ENCODE peak calls at places on chromosomes 6 and 20, in six cellular contexts. E is fibroblast of lung, H is ovary, A is heart right ventricle, F is neuronal stem cell, N is kidney. Y is an unnamed sample.
A peak's percentile ranks its signal among the peaks of the same experiment; 100 is the strongest.

GRCh38 chr20:15708984-15709598 is 864.2 kb downstream of the KIF16B start:
- DNase-seq in E (peak; percentile 9), H (no peak), A (peak; percentile 8), F (no peak), N (peak; percentile 64), Y (peak; percentile 36)

GRCh38 chr20:63330940-63331339 is 30.2 kb downstream of the CHRNA4 start:
- DNase-seq in E (no peak), H (no peak), A (no peak), F (no peak), N (peak; percentile 42), Y (peak; percentile 16)

GRCh38 chr6:292506-293184 is 358 bp downstream of the DUSP22 start:
- DNase-seq in E (peak; percentile 38), H (peak; percentile 73), A (peak; percentile 72), F (peak; percentile 49), N (peak; percentile 94), Y (peak; percentile 91)

GRCh38 chr6:137465378-137466009 is 28.7 kb downstream of the OLIG3 start:
- DNase-seq in E (no peak), H (no peak), A (no peak), F (no peak), N (no peak), Y (no peak)

GRCh38 chr6:159985296-159985940 is 16.5 kb downstream of the IGF2R start:
- DNase-seq in E (no peak), H (no peak), A (no peak), F (no peak), N (no peak), Y (no peak)

GRCh38 chr6:16511723-16512584 is 249.3 kb downstream of the ATXN1 start:
- DNase-seq in E (no peak), H (no peak), A (no peak), F (no peak), N (no peak), Y (no peak)

GRCh38 chr6:112466378-112467151 is 119.4 kb downstream of the RFPL4B start:
- DNase-seq in E (peak; percentile 26), H (no peak), A (no peak), F (no peak), N (no peak), Y (no peak)

GRCh38 chr20:4051413-4052138 is 36.2 kb upstream of the RNF24 start:
- DNase-seq in E (no peak), H (no peak), A (no peak), F (no peak), N (no peak), Y (no peak)

GRCh38 chr6:138523347-138524210 is 24.3 kb upstream of the NHSL1 start:
- DNase-seq in E (no peak), H (no peak), A (no peak), F (no peak), N (no peak), Y (no peak)

GRCh38 chr6:55825402-55826051 is 49.9 kb downstream of the BMP5 start:
- DNase-seq in E (peak; percentile 67), H (no peak), A (peak; percentile 12), F (peak; percentile 24), N (no peak), Y (no peak)

GRCh38 chr6:106546322-106547052 is 82.8 kb downstream of the RTN4IP1 start:
- DNase-seq in E (peak; percentile 72), H (no peak), A (no peak), F (no peak), N (no peak), Y (no peak)

GRCh38 chr20:48526936-48527335 is 300.9 kb downstream of the PREX1 start:
- DNase-seq in E (no peak), H (no peak), A (no peak), F (no peak), N (no peak), Y (no peak)

GRCh38 chr6:38095054-38095453 is 275.5 kb downstream of the ZFAND3 start:
- DNase-seq in E (peak; percentile 73), H (no peak), A (no peak), F (no peak), N (no peak), Y (no peak)

GRCh38 chr6:161228911-161229591 is 44.8 kb downstream of the AGPAT4 start:
- DNase-seq in E (peak; percentile 86), H (no peak), A (no peak), F (peak; percentile 17), N (no peak), Y (no peak)

GRCh38 chr6:32196682-32197616 is 4.5 kb upstream of the GPSM3 start:
- DNase-seq in E (no peak), H (peak; percentile 71), A (peak; percentile 53), F (no peak), N (peak; percentile 87), Y (peak; percentile 87)

GRCh38 chr6:8236956-8237355 is 134.6 kb upstream of the EEF1E1 start:
- DNase-seq in E (no peak), H (no peak), A (no peak), F (no peak), N (no peak), Y (no peak)

GRCh38 chr6:18488526-18489270 is 101.5 kb downstream of the RNF144B start:
- DNase-seq in E (no peak), H (no peak), A (no peak), F (no peak), N (no peak), Y (no peak)

GRCh38 chr20:3753098-3753497 is 14.5 kb downstream of the ADISSP start:
- DNase-seq in E (peak; percentile 80), H (peak; percentile 68), A (peak; percentile 72), F (peak; percentile 52), N (peak; percentile 56), Y (peak; percentile 64)

GRCh38 chr20:37596890-37597539 is 69.3 kb upstream of the BLCAP start:
- DNase-seq in E (no peak), H (no peak), A (no peak), F (no peak), N (no peak), Y (no peak)

GRCh38 chr6:86511962-86512361 is 425.4 kb upstream of the HTR1E start:
- DNase-seq in E (no peak), H (no peak), A (no peak), F (no peak), N (no peak), Y (no peak)

GRCh38 chr20:6081236-6081635 is 27.4 kb upstream of the LRRN4 start:
- DNase-seq in E (peak; percentile 74), H (no peak), A (no peak), F (no peak), N (no peak), Y (no peak)

GRCh38 chr6:153101461-153101860 is 29.6 kb downstream of the RGS17 start:
- DNase-seq in E (no peak), H (no peak), A (no peak), F (no peak), N (no peak), Y (no peak)

GRCh38 chr6:153106021-153106420 is 25.1 kb downstream of the RGS17 start:
- DNase-seq in E (no peak), H (no peak), A (no peak), F (no peak), N (no peak), Y (no peak)

GRCh38 chr6:153108320-153108719 is 22.8 kb downstream of the RGS17 start:
- DNase-seq in E (peak; percentile 60), H (no peak), A (no peak), F (no peak), N (no peak), Y (no peak)

GRCh38 chr6:153103256-153103655 is 27.8 kb downstream of the RGS17 start:
- DNase-seq in E (no peak), H (no peak), A (peak; percentile 10), F (no peak), N (no peak), Y (peak; percentile 45)

GRCh38 chr6:153104220-153104619 is 26.9 kb downstream of the RGS17 start:
- DNase-seq in E (peak; percentile 25), H (no peak), A (no peak), F (no peak), N (no peak), Y (no peak)
- H3K4me3 ChIP-seq in E (no peak overlapping the region), H (no peak overlapping the region), A (no peak overlapping the region), F (no peak overlapping the region), N (no peak overlapping the region), Y (no peak overlapping the region)

GRCh38 chr6:75204222-75204958 is 1.5 kb downstream of the COL12A1 start:
- DNase-seq in E (peak; percentile 97), H (peak; percentile 90), A (peak; percentile 86), F (peak; percentile 61), N (peak; percentile 89), Y (peak; percentile 79)
- H3K4me1 ChIP-seq in E (peaks cover 12% of the 10 kb centered on the region), H (peaks cover 10% of the 10 kb centered on the region), A (peaks cover 50% of the 10 kb centered on the region), F (peaks cover 5% of the 10 kb centered on the region), N (peaks cover 16% of the 10 kb centered on the region), Y (no peaks in the 10 kb centered on the region)

GRCh38 chr6:47094351-47094925 is 52.3 kb upstream of the ADGRF1 start:
- DNase-seq in E (no peak), H (no peak), A (no peak), F (no peak), N (no peak), Y (no peak)

GRCh38 chr6:47098570-47098993 is 56.5 kb upstream of the ADGRF1 start:
- DNase-seq in E (peak; percentile 89), H (no peak), A (no peak), F (no peak), N (no peak), Y (no peak)

GRCh38 chr6:47096233-47096887 is 54.2 kb upstream of the ADGRF1 start:
- DNase-seq in E (no peak), H (no peak), A (no peak), F (no peak), N (no peak), Y (no peak)

GRCh38 chr6:47093169-47093568 is 51.0 kb upstream of the ADGRF1 start:
- DNase-seq in E (no peak), H (no peak), A (no peak), F (no peak), N (no peak), Y (no peak)

GRCh38 chr6:47097092-47097945 is 55.2 kb upstream of the ADGRF1 start:
- DNase-seq in E (peak; percentile 90), H (peak; percentile 51), A (peak; percentile 75), F (peak; percentile 49), N (no peak), Y (peak; percentile 78)
- H3K27ac ChIP-seq in E (no peak overlapping the region), H (no peak overlapping the region), A (peak overlapping the region; percentile 25), F (no peak overlapping the region), N (no peak overlapping the region), Y (no peak overlapping the region)

DNA sequence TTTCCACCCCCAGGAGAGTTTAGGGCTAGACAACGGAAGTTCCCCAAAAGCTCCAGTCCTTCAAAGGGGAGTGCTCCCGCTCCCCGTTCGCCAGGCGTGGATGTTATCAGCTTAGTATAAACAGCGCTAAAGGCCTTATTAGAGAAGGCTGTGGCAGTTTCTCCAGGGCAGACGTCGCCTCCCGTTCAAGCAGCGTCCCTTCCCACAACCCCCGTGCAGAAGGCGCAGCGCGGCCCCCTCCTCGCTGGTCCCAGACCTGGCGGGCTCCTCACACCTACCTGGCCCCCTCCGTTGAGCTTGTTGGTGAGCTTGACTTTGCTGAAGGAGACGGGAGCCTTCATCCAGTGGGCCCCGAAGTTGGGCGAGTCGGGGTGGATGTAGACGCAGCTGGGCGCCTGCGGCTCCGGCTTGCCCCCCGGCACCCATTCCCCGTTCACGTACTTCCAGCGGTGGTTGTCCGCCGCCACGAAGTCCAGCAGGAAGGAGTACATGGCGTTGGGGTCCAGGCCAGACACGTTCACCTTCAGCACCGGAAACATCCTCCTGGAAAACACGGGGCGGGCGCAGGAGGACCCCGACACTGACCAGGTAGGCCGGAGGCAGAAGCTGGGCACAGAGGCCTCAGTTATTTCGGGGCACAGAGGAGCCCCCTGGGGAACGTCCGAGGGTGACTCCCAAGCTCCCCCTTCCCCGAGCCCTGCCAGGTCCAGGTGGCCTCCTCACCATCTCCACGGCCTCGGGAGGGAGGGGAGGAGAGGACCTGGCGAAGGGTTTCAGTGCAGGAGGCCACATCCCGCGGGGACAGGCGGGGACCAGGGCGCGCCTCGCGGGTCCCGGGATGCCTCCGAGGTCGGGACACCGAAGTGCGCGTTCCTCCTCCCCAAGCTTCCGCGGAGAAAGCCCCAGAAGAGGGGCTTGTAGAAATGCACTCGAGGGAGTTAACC is 1.1 kb downstream of the TBXT start:
- DNase-seq in E (no peak), H (no peak), A (no peak), F (no peak), N (no peak), Y (no peak)
- H3K4me3 ChIP-seq in E (no peak overlapping the region), H (no peak overlapping the region), A (no peak overlapping the region), F (no peak overlapping the region), N (no peak overlapping the region), Y (no peak overlapping the region)